ENCODE peak calls at places on chromosomes 4 and X, in five cellular contexts. E, O, B, S and Y are unnamed samples.

GRCh38 chr4:16391196-16391595 is 164.9 kb upstream of the TAPT1 start:
- DNase-seq in E (no peak), O (no peak), B (no peak), S (no peak), Y (no peak)

GRCh38 chr4:80448056-80448455 is 112.5 kb downstream of the CFAP299 start:
- DNase-seq in E (no peak), O (no peak), B (peak; percentile 52), S (no peak), Y (no peak)

GRCh38 chr4:20735931-20736330 is 35.7 kb downstream of the PACRGL start:
- DNase-seq in E (no peak), O (no peak), B (no peak), S (no peak), Y (no peak)

GRCh38 chr4:155541716-155542115 is 124.9 kb upstream of the GUCY1A1 start:
- DNase-seq in E (no peak), O (no peak), B (peak; percentile 16), S (no peak), Y (no peak)

GRCh38 chrX:374566-374965 is 12.1 kb downstream of the PPP2R3B start:
- DNase-seq in E (no peak), O (no peak), B (peak; percentile 19), S (no peak), Y (no peak)

GRCh38 chr4:7383251-7383650 is 51.5 kb downstream of the PSAPL1 start:
- DNase-seq in E (no peak), O (no peak), B (no peak), S (no peak), Y (no peak)

GRCh38 chrX:21524008-21524407 is 134.1 kb downstream of the KLHL34 start:
- DNase-seq in E (no peak), O (no peak), B (peak; percentile 52), S (no peak), Y (no peak)

GRCh38 chr4:111712093-111712677 is 433.1 kb upstream of the FAM241A start:
- DNase-seq in E (no peak), O (no peak), B (no peak), S (no peak), Y (peak; percentile 32)

GRCh38 chr4:144174401-144175067 is 34.0 kb upstream of the GYPA start:
- DNase-seq in E (peak; percentile 28), O (peak; percentile 1), B (peak; percentile 59), S (peak; percentile 16), Y (peak; percentile 30)

GRCh38 chr4:120007171-120007894 is 59.3 kb downstream of the MAD2L1 start:
- DNase-seq in E (no peak), O (no peak), B (peak; percentile 90), S (no peak), Y (no peak)

GRCh38 chrX:45323387-45323786 is 122.7 kb upstream of the DIPK2B start:
- DNase-seq in E (no peak), O (no peak), B (no peak), S (no peak), Y (no peak)

GRCh38 chr4:188960411-188961093 is 821.3 kb downstream of the TRIML1 start:
- DNase-seq in E (no peak), O (no peak), B (peak; percentile 47), S (no peak), Y (no peak)

GRCh38 chrX:12929701-12930100 is 23.3 kb downstream of the TLR8 start:
- DNase-seq in E (no peak), O (no peak), B (peak; percentile 6), S (no peak), Y (no peak)

GRCh38 chrX:148865237-148865636 is 364.8 kb downstream of the AFF2 start:
- DNase-seq in E (no peak), O (no peak), B (no peak), S (no peak), Y (no peak)

GRCh38 chr4:169611991-169612868 is at the start of gene NEK1:
- DNase-seq in E (peak; percentile 92), O (peak; percentile 74), B (peak; percentile 83), S (peak; percentile 62), Y (peak; percentile 87)

GRCh38 chrX:71302461-71303213 is 1.1 kb downstream of the ITGB1BP2 start:
- DNase-seq in E (no peak), O (no peak), B (peak; percentile 24), S (no peak), Y (no peak)

GRCh38 chr4:86441175-86441960 is 81.5 kb upstream of the MAPK10 start:
- DNase-seq in E (no peak), O (peak; percentile 24), B (peak; percentile 23), S (peak; percentile 16), Y (no peak)

GRCh38 chr4:72846280-72847111 is 223.0 kb downstream of the COX18 start:
- DNase-seq in E (peak; percentile 46), O (no peak), B (no peak), S (no peak), Y (no peak)

GRCh38 chrX:149274516-149275105 is 230.5 kb downstream of the IDS start:
- DNase-seq in E (no peak), O (no peak), B (no peak), S (no peak), Y (no peak)

GRCh38 chrX:9858080-9858479 is 71.9 kb downstream of the SHROOM2 start:
- DNase-seq in E (no peak), O (no peak), B (no peak), S (no peak), Y (no peak)

GRCh38 chrX:65644621-65645287 is 22.7 kb upstream of the MSN start:
- DNase-seq in E (peak; percentile 29), O (peak; percentile 67), B (peak; percentile 79), S (no peak), Y (no peak)

GRCh38 chr4:52982246-52982950 is 120.3 kb downstream of the RASL11B start:
- DNase-seq in E (peak; percentile 19), O (peak; percentile 4), B (peak; percentile 73), S (no peak), Y (peak; percentile 44)

GRCh38 chrX:54194982-54195588 is 12.0 kb upstream of the FAM120C start:
- DNase-seq in E (no peak), O (no peak), B (no peak), S (no peak), Y (no peak)

GRCh38 chr4:56871357-56871993 is 36.2 kb upstream of the REST start:
- DNase-seq in E (no peak), O (no peak), B (no peak), S (no peak), Y (no peak)

GRCh38 chr4:169229571-169230028 is 41.2 kb downstream of the SH3RF1 start:
- DNase-seq in E (no peak), O (peak; percentile 53), B (peak; percentile 96), S (no peak), Y (no peak)

GRCh38 chr4:1748465-1748995 is 27.2 kb downstream of the TACC3 start:
- DNase-seq in E (peak; percentile 92), O (peak; percentile 78), B (peak; percentile 41), S (no peak), Y (peak; percentile 95)

GRCh38 chrX:41033299-41033698 is 51.9 kb upstream of the USP9X start:
- DNase-seq in E (peak; percentile 13), O (no peak), B (no peak), S (no peak), Y (no peak)

GRCh38 chr4:3611778-3612177 is 79.6 kb upstream of the LRPAP1 start:
- DNase-seq in E (no peak), O (no peak), B (no peak), S (no peak), Y (no peak)

GRCh38 chrX:11474576-11474975 is 181.4 kb downstream of the AMELX start:
- DNase-seq in E (no peak), O (no peak), B (no peak), S (no peak), Y (no peak)

GRCh38 chr4:41791557-41791956 is 43.0 kb upstream of the PHOX2B start:
- DNase-seq in E (no peak), O (no peak), B (no peak), S (no peak), Y (no peak)

GRCh38 chrX:44071847-44072545 is 98.8 kb upstream of the NDP start:
- DNase-seq in E (no peak), O (peak; percentile 57), B (peak; percentile 55), S (no peak), Y (no peak)

GRCh38 chr4:73248416-73248815 is 10.2 kb downstream of the ANKRD17 start:
- DNase-seq in E (no peak), O (no peak), B (no peak), S (no peak), Y (no peak)

GRCh38 chrX:154325541-154325940 is 29.9 kb downstream of the TKTL1 start:
- DNase-seq in E (no peak), O (no peak), B (peak; percentile 24), S (no peak), Y (no peak)

GRCh38 chr4:140269369-140269768 is 104.1 kb upstream of the SCOC start:
- DNase-seq in E (no peak), O (no peak), B (no peak), S (no peak), Y (no peak)

GRCh38 chr4:85600501-85600900 is 125.6 kb downstream of the ARHGAP24 start:
- DNase-seq in E (no peak), O (no peak), B (no peak), S (no peak), Y (no peak)

GRCh38 chr4:58139269-58139668 is 1029.1 kb upstream of the IGFBP7 start:
- DNase-seq in E (no peak), O (no peak), B (no peak), S (no peak), Y (no peak)
- TF ChIP-seq BHLHE40 in E (no peak), O (no peak), B (no peak), S (no peak), Y (no peak)

DNA sequence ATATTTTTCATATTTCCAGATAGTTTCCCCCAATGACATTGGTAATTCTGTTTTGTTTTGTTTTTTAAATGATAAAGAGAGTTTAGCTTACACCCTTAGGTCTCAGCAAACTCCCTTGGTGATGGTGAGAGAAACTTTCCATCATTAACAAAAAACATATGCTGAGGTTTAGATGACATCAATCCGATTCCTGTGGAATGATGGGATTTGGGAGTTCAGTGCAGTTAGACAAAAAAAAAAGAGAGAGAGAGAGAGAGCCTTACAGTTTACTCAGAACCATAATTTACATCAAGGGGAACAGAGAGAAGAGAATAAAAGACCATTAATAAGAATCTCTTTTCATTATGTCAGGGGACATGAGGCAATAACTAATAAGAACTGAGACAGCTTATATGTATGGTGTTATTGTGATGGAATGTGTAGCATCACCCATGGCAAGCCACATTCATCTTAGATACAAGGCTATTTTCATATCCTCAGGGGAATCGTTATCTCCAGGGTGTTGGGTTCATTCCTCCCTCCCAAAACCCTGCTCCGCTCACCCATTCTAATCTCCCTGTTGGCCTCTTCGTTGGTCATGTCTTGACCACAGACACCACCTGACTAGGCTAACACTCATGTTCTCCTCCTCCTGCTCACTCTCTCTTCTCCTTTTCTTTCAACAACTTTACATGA is 175.7 kb upstream of the MXRA5 start:
- DNase-seq in E (no peak), O (no peak), B (peak; percentile 82), S (no peak), Y (no peak)
- TF ChIP-seq BHLHE40 in E (no peak), O (no peak), B (no peak), S (no peak), Y (no peak)

GRCh38 chrX:48028091-48028490 is 21.3 kb downstream of the SPACA5 start:
- DNase-seq in E (no peak), O (no peak), B (no peak), S (no peak), Y (no peak)
- TF ChIP-seq BHLHE40 in E (no peak), O (no peak), B (no peak), S (no peak), Y (no peak)

GRCh38 chr4:153725811-153726154 is 34.0 kb downstream of the RNF175 start:
- DNase-seq in E (no peak), O (no peak), B (no peak), S (no peak), Y (no peak)

GRCh38 chr4:153724606-153725005 is 35.2 kb downstream of the RNF175 start:
- DNase-seq in E (no peak), O (no peak), B (no peak), S (no peak), Y (no peak)

GRCh38 chr4:153725070-153725810 is 34.6 kb downstream of the RNF175 start:
- DNase-seq in E (no peak), O (no peak), B (no peak), S (no peak), Y (no peak)

GRCh38 chr4:153722036-153722435 is 37.8 kb downstream of the RNF175 start:
- DNase-seq in E (no peak), O (no peak), B (no peak), S (no peak), Y (no peak)
- TF ChIP-seq BHLHE40 in E (no peak), O (no peak), B (no peak), S (no peak), Y (no peak)